ENCODE peak calls at places on chromosomes 11 and 22, in five cellular contexts. U is GM12878, O is HepG2, N is SK-N-SH, E is K562. F is an unnamed sample.

GRCh38 chr11:85643255-85643654 is 4.5 kb upstream of the TMEM126A start:
- DNase-seq in E (no peak), U (no peak), N (no peak), O (no peak), F (no peak)

GRCh38 chr11:88480217-88480616 is 142.7 kb upstream of the CTSC start:
- DNase-seq in E (no peak), O (no peak), N (no peak), U (no peak), F (no peak)

GRCh38 chr11:122229078-122229477 is 113.1 kb upstream of the BLID start:
- DNase-seq in E (no peak), O (no peak), U (no peak), N (no peak), F (no peak)

GRCh38 chr22:45426387-45426786 is 12.9 kb downstream of the RIBC2 start:
- DNase-seq in E (no peak), N (no peak), O (no peak), U (no peak), F (no peak)

GRCh38 chr11:14554959-14555358 is 34.8 kb upstream of the PSMA1 start:
- DNase-seq in N (no peak), O (no peak), E (no peak), U (no peak), F (no peak)

GRCh38 chr11:114563077-114563476 is 3.4 kb upstream of the NXPE1 start:
- DNase-seq in E (no peak), N (no peak), O (no peak), U (no peak), F (no peak)

GRCh38 chr11:46936138-46937110 is at the start of gene CSTPP1:
- DNase-seq in O (peak; percentile 88), N (peak; percentile 95), U (peak; percentile 77), E (peak; percentile 97), F (peak; percentile 90)

GRCh38 chr11:102451041-102451692 is 1.4 kb downstream of the TMEM123 start:
- DNase-seq in E (no peak), N (no peak), U (no peak), O (no peak), F (no peak)

GRCh38 chr11:44451706-44452105 is 113.8 kb upstream of the CD82 start:
- DNase-seq in O (no peak), N (no peak), E (no peak), U (no peak), F (no peak)

GRCh38 chr11:125428486-125429173 is 67.4 kb downstream of the FEZ1 start:
- DNase-seq in O (no peak), E (peak; percentile 54), U (no peak), N (no peak), F (no peak)

GRCh38 chr11:44944853-44945235 is 5.8 kb downstream of the TP53I11 start:
- DNase-seq in N (no peak), U (no peak), E (no peak), O (no peak), F (no peak)

GRCh38 chr11:31815743-31816466 is 4.8 kb upstream of the PAX6 start:
- DNase-seq in U (no peak), E (no peak), O (no peak), N (peak; percentile 41), F (no peak)

GRCh38 chr11:74212533-74212932 is 41.4 kb downstream of the PPME1 start:
- DNase-seq in U (no peak), O (no peak), N (no peak), E (no peak), F (no peak)

GRCh38 chr11:116657842-116658825 is 114.7 kb downstream of the BUD13 start:
- DNase-seq in O (no peak), U (no peak), E (no peak), N (peak; percentile 3), F (peak; percentile 5)

GRCh38 chr11:109795234-109795633 is 298.0 kb upstream of the ZC3H12C start:
- DNase-seq in U (no peak), N (no peak), O (no peak), E (no peak), F (no peak)

GRCh38 chr11:10328314-10329090 is 23.6 kb downstream of the ADM start:
- DNase-seq in U (no peak), N (no peak), E (no peak), O (no peak), F (peak; percentile 23)

GRCh38 chr11:85752890-85753581 is 57.9 kb downstream of the SYTL2 start:
- DNase-seq in E (no peak), U (no peak), O (no peak), N (no peak), F (peak; percentile 71)

GRCh38 chr11:37230865-37231264 is 632.8 kb upstream of the RAG2 start:
- DNase-seq in O (no peak), U (no peak), E (no peak), N (no peak), F (no peak)

GRCh38 chr11:45176996-45177395 is 30.6 kb downstream of the PRDM11 start:
- DNase-seq in N (peak; percentile 70), O (no peak), U (no peak), E (no peak), F (no peak)

GRCh38 chr11:75831915-75832502 is 17.0 kb downstream of the UVRAG start:
- DNase-seq in O (no peak), N (no peak), U (no peak), E (no peak), F (no peak)

GRCh38 chr11:133993107-133993506 is 36.3 kb upstream of the IGSF9B start:
- DNase-seq in E (no peak), N (no peak), O (no peak), U (no peak), F (no peak)

GRCh38 chr11:133993921-133994320 is 37.2 kb upstream of the IGSF9B start:
- DNase-seq in N (no peak), O (no peak), U (no peak), E (no peak), F (no peak)

GRCh38 chr11:133990501-133990900 is 33.7 kb upstream of the IGSF9B start:
- DNase-seq in N (no peak), U (no peak), O (no peak), E (no peak), F (no peak)

GRCh38 chr11:133991101-133991500 is 34.3 kb upstream of the IGSF9B start:
- DNase-seq in U (no peak), E (no peak), O (no peak), N (no peak), F (no peak)

GRCh38 chr11:133992121-133992520 is 35.4 kb upstream of the IGSF9B start:
- DNase-seq in U (no peak), N (no peak), E (no peak), O (no peak), F (no peak)
- TF ChIP-seq REST in U (no peak), N (no peak), E (no peak), O (no peak), F (no peak)

GRCh38 chr11:72102946-72103753 is at the start of gene LAMTOR1:
- DNase-seq in U (peak; percentile 97), N (peak; percentile 98), O (peak; percentile 97), E (peak; percentile 97), F (peak; percentile 99)
- TF ChIP-seq CTCF in U (peak; percentile 40), N (peak; percentile 50), O (peak; percentile 33), E (peak; percentile 66), F (peak; percentile 16)

GRCh38 chr11:71364176-71364671 is 84.0 kb downstream of the DHCR7 start:
- DNase-seq in U (no peak), O (no peak), E (no peak), N (no peak), F (no peak)
- TF ChIP-seq GABPA in U (no peak), O (no peak), E (no peak), N (no peak), F (no peak)

GRCh38 chr11:16780146-16780545 is 41.7 kb downstream of the C11orf58 start:
- DNase-seq in O (no peak), N (peak; percentile 60), E (no peak), U (no peak), F (no peak)
- TF ChIP-seq REST in O (no peak), N (no peak), E (no peak), U (no peak), F (no peak)

DNA sequence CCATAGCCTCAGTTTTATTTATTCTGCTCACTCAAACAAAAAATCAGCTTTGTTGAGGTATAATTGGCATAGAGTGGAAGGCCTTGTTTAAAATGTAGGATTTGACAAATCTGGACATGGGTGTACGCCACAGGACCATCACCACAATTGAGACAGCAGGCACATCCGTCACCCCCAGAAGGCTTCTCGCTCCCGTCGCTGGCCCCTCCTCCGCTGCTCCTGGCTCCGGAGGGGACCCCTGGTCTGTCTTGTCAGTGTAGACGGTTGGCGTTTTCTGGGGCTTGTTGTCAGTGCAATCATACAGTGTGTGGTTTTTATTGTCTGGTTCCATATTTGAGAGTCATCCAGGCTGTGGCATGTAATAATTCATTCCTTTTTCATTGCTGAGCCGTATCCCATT is 97.6 kb downstream of the KCNQ1 start:
- DNase-seq in E (no peak), O (no peak), U (no peak), N (no peak), F (no peak)
- TF ChIP-seq CTCF in E (no peak), O (no peak), U (no peak), N (no peak), F (no peak)

GRCh38 chr22:37752189-37753061 is 55.3 kb upstream of the GCAT start:
- DNase-seq in U (no peak), E (no peak), N (peak; percentile 94), O (peak; percentile 73), F (no peak)
- TF ChIP-seq GABPA in U (no peak), E (no peak), N (peak; percentile 28), O (no peak), F (no peak)

DNA sequence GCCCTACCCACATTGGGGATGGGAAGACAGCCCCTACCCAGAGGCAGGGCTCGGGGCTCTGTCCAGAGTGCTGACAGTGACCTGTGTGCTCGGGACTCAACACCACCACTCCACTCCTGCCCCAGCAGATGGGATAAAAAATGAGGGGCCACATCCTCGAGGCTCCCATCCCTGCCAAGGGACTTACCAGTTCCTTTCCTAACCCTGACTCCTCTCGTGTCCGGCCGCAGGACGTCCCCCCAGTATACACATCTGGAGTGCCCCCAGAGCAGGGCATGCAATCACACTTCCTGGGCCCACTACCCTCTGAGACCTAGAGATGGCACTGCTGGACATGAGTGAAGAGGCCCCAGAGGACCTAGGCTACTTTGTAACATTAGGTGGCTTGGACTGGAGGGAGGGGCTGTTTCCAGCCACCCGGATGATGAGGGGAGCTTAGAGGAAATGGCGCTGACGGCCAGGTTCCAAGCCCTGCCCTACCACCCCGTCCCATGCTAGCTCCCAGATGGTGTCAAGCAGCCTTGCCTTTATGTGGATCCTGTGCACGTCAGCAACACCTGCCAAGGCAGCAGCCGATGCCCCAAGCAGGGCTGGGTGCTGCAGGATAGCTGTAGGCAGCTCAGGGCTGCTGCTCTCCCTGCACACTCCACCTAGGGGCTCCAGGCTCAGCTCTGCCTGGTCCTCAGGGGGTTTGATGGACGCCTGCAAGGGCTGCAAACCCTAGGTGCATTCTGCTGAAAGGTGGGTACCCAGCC is 86.6 kb downstream of the DGCR2 start:
- DNase-seq in N (no peak), U (no peak), O (no peak), E (peak; percentile 68), F (no peak)
- TF ChIP-seq REST in N (peak; percentile 85), U (peak; percentile 69), O (peak; percentile 86), E (peak; percentile 97), F (peak; percentile 91)